ENCODE peak calls at places on chromosomes 1 and 21, in eight cellular contexts. O, D, U, I, N, S, Z and K are unnamed samples.
A peak's percentile ranks its signal among the peaks of the same experiment; 100 is the strongest.

GRCh38 chr1:200445213-200445612 is 35.4 kb upstream of the ZNF281 start:
- DNase-seq in O (peak; percentile 40), D (no peak), U (no peak), I (no peak), N (no peak), S (no peak), Z (no peak), K (no peak)

GRCh38 chr1:149887456-149888159 is 11.8 kb upstream of the BOLA1 start:
- DNase-seq in O (peak; percentile 97), D (peak; percentile 92), U (peak; percentile 95), I (peak; percentile 90), N (peak; percentile 53), S (peak; percentile 90), Z (peak; percentile 95), K (peak; percentile 98)

GRCh38 chr1:43436371-43436770 is 17.4 kb downstream of the HYI start:
- DNase-seq in O (no peak), D (no peak), U (no peak), I (peak; percentile 21), N (no peak), S (no peak), Z (no peak), K (no peak)

GRCh38 chr1:227305894-227306626 is 12.2 kb downstream of the CDC42BPA start:
- DNase-seq in O (no peak), D (no peak), U (no peak), I (no peak), N (no peak), S (no peak), Z (no peak), K (no peak)

GRCh38 chr1:208192989-208193388 is 51.2 kb downstream of the PLXNA2 start:
- DNase-seq in O (no peak), D (no peak), U (no peak), I (no peak), N (no peak), S (no peak), Z (no peak), K (no peak)

GRCh38 chr1:233289676-233290075 is 5.8 kb downstream of the PCNX2 start:
- DNase-seq in O (no peak), D (no peak), U (no peak), I (peak; percentile 88), N (no peak), S (peak; percentile 35), Z (no peak), K (no peak)

GRCh38 chr1:18542351-18542750 is 61.6 kb downstream of the KLHDC7A start:
- DNase-seq in O (no peak), D (no peak), U (no peak), I (peak; percentile 59), N (no peak), S (no peak), Z (no peak), K (no peak)

GRCh38 chr21:42864286-42864685 is 15.1 kb downstream of the WDR4 start:
- DNase-seq in O (no peak), D (no peak), U (no peak), I (no peak), N (no peak), S (peak; percentile 73), Z (no peak), K (no peak)

GRCh38 chr1:197320991-197321531 is 53.0 kb downstream of the CRB1 start:
- DNase-seq in O (peak; percentile 40), D (peak; percentile 4), U (no peak), I (no peak), N (no peak), S (no peak), Z (no peak), K (no peak)

GRCh38 chr1:225299624-225300023 is 128.2 kb downstream of the LBR start:
- DNase-seq in O (peak; percentile 2), D (no peak), U (no peak), I (no peak), N (no peak), S (no peak), Z (no peak), K (no peak)

GRCh38 chr1:232856556-232856955 is 51.3 kb downstream of the MAP10 start:
- DNase-seq in O (no peak), D (no peak), U (no peak), I (no peak), N (no peak), S (no peak), Z (no peak), K (no peak)

GRCh38 chr1:31675161-31675560 is 28.7 kb downstream of the COL16A1 start:
- DNase-seq in O (no peak), D (peak; percentile 49), U (no peak), I (no peak), N (no peak), S (no peak), Z (no peak), K (no peak)
- H3K36me3 ChIP-seq in O (peaks cover 2% of the 10 kb centered on the region), D (no peaks in the 10 kb centered on the region), U (no peaks in the 10 kb centered on the region), I (no peaks in the 10 kb centered on the region), N (no peaks in the 10 kb centered on the region), S (no peaks in the 10 kb centered on the region), Z (no peaks in the 10 kb centered on the region), K (peaks cover 19% of the 10 kb centered on the region)

DNA sequence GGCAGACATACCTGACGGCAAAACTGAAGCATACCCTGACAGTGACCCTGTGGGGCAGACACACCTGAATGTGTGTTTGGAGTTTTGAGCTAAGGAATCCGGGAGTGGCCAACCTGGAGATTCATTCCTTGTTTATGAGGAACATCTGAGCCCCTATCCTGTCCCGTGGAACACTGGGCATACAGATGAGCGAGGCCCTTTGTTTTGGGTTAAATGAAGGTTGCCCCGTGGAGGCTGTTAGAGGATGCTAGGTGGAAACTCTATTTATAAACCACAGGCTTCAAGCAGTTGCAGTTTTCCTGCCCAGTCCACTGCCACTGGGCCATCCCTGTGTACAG is 18.1 kb downstream of the GALNT2 start:
- DNase-seq in O (no peak), D (no peak), U (no peak), I (peak; percentile 37), N (no peak), S (no peak), Z (no peak), K (no peak)
- H3K4me3 ChIP-seq in O (no peak overlapping the region), D (no peak overlapping the region), U (no peak overlapping the region), I (no peak overlapping the region), N (no peak overlapping the region), S (no peak overlapping the region), Z (peak overlapping the region; percentile 21), K (no peak overlapping the region)

GRCh38 chr1:52393174-52393573 is 11.0 kb downstream of the ORC1 start:
- DNase-seq in O (no peak), D (no peak), U (no peak), I (no peak), N (no peak), S (no peak), Z (no peak), K (no peak)
- H3K36me3 ChIP-seq in O (peaks cover under 1% of the 10 kb centered on the region), D (no peaks in the 10 kb centered on the region), U (no peaks in the 10 kb centered on the region), I (peaks cover 69% of the 10 kb centered on the region), N (no peaks in the 10 kb centered on the region), S (peaks cover 49% of the 10 kb centered on the region), Z (peaks cover 4% of the 10 kb centered on the region), K (no peaks in the 10 kb centered on the region)

DNA sequence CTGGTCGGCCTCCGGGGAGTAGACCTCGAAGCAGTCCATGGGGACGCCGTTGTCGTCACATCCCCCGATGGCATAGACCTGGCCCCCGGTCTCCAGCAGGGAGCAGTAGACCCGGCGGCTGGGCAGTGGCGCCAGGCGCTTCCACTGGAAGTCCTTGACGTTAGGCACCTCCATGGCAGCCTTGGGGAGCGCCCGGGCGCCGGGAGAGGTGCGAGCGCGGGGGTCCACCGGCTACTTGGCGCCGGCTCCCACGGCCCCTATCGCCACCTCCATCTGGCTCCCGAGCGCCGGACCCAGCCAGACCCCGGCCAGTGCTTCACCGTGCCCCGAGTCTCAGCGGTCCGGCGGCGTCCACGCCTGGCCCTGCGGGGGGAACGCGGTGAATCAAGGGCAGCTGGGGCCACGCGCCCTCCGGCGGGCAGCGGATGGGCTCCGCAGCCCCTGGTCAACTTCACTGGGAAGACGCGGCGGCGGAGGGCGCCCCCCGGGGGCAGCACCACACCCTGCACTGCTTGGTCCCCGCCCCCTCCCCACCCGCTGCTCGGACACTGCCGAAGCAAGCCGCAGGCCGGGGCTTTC is 13.2 kb downstream of the KLHDC8A start:
- DNase-seq in O (no peak), D (no peak), U (peak; percentile 65), I (peak; percentile 89), N (no peak), S (peak; percentile 84), Z (no peak), K (no peak)
- H3K4me3 ChIP-seq in O (peak overlapping the region; percentile 27), D (peak overlapping the region; percentile 42), U (peak overlapping the region; percentile 12), I (peak overlapping the region; percentile 76), N (peak overlapping the region; percentile 58), S (peak overlapping the region; percentile 68), Z (no peak overlapping the region), K (peak overlapping the region; percentile 35)